ENCODE peak calls at places on chromosomes 1 and 21, in nine cellular contexts. One of them, this sample, is unnamed.

GRCh38 chr21:14956826-14957225 is 108.0 kb downstream of the NRIP1 start:
- DNase-seq in activated CD4-positive, alpha-beta T cell treated with anti-CD3 and anti-CD28 coated beads, Interleukin-2, amount 50 U/mL, for 1 hour: no peak
- DNase-seq in hypothalamus: no peak
- DNase-seq in mesendoderm: no peak
- DNase-seq in MV-4-11: no peak
- DNase-seq in cerebellum: no peak
- DNase-seq in NCI-H2081: no peak
- DNase-seq in NCI-H1105 treated with DMSO at 0.1 percent for 48 hours: no peak
- DNase-seq in HT1080: no peak
- DNase-seq in this sample: no peak

GRCh38 chr21:25911730-25912401 is 177.1 kb downstream of the GABPA start:
- DNase-seq in activated CD4-positive, alpha-beta T cell treated with anti-CD3 and anti-CD28 coated beads, Interleukin-2, amount 50 U/mL, for 1 hour: no peak
- DNase-seq in hypothalamus: no peak
- DNase-seq in mesendoderm: no peak
- DNase-seq in MV-4-11: no peak
- DNase-seq in cerebellum: peak; percentile 41
- DNase-seq in NCI-H2081: peak; percentile 71
- DNase-seq in NCI-H1105 treated with DMSO at 0.1 percent for 48 hours: no peak
- DNase-seq in HT1080: no peak
- DNase-seq in this sample: peak; percentile 54

GRCh38 chr21:17925000-17925610 is 105.9 kb upstream of the C21orf91 start:
- DNase-seq in activated CD4-positive, alpha-beta T cell treated with anti-CD3 and anti-CD28 coated beads, Interleukin-2, amount 50 U/mL, for 1 hour: peak; percentile 34
- DNase-seq in hypothalamus: no peak
- DNase-seq in mesendoderm: peak; percentile 86
- DNase-seq in MV-4-11: peak; percentile 24
- DNase-seq in cerebellum: peak; percentile 31
- DNase-seq in NCI-H2081: peak; percentile 63
- DNase-seq in NCI-H1105 treated with DMSO at 0.1 percent for 48 hours: peak; percentile 78
- DNase-seq in HT1080: peak; percentile 41
- DNase-seq in this sample: peak; percentile 59

GRCh38 chr1:8169364-8170058 is 143.4 kb upstream of the ERRFI1 start:
- DNase-seq in activated CD4-positive, alpha-beta T cell treated with anti-CD3 and anti-CD28 coated beads, Interleukin-2, amount 50 U/mL, for 1 hour: peak; percentile 30
- DNase-seq in hypothalamus: no peak
- DNase-seq in mesendoderm: peak; percentile 79
- DNase-seq in MV-4-11: peak; percentile 15
- DNase-seq in cerebellum: peak; percentile 85
- DNase-seq in NCI-H2081: peak; percentile 90
- DNase-seq in NCI-H1105 treated with DMSO at 0.1 percent for 48 hours: peak; percentile 76
- DNase-seq in HT1080: peak; percentile 57
- DNase-seq in this sample: peak; percentile 96

GRCh38 chr1:22888320-22889075 is 84.2 kb downstream of the LACTBL1 start:
- DNase-seq in activated CD4-positive, alpha-beta T cell treated with anti-CD3 and anti-CD28 coated beads, Interleukin-2, amount 50 U/mL, for 1 hour: no peak
- DNase-seq in hypothalamus: no peak
- DNase-seq in mesendoderm: no peak
- DNase-seq in MV-4-11: no peak
- DNase-seq in cerebellum: no peak
- DNase-seq in NCI-H2081: no peak
- DNase-seq in NCI-H1105 treated with DMSO at 0.1 percent for 48 hours: no peak
- DNase-seq in HT1080: peak; percentile 68
- DNase-seq in this sample: no peak

GRCh38 chr1:58149266-58149812 is 397.2 kb downstream of the OMA1 start:
- DNase-seq in activated CD4-positive, alpha-beta T cell treated with anti-CD3 and anti-CD28 coated beads, Interleukin-2, amount 50 U/mL, for 1 hour: no peak
- DNase-seq in hypothalamus: no peak
- DNase-seq in mesendoderm: no peak
- DNase-seq in MV-4-11: no peak
- DNase-seq in cerebellum: no peak
- DNase-seq in NCI-H2081: peak; percentile 49
- DNase-seq in NCI-H1105 treated with DMSO at 0.1 percent for 48 hours: no peak
- DNase-seq in HT1080: no peak
- DNase-seq in this sample: no peak

GRCh38 chr1:234851450-234852438 is 241.8 kb upstream of the IRF2BP2 start:
- DNase-seq in activated CD4-positive, alpha-beta T cell treated with anti-CD3 and anti-CD28 coated beads, Interleukin-2, amount 50 U/mL, for 1 hour: no peak
- DNase-seq in hypothalamus: no peak
- DNase-seq in mesendoderm: peak; percentile 43
- DNase-seq in MV-4-11: peak; percentile 98
- DNase-seq in cerebellum: no peak
- DNase-seq in NCI-H2081: no peak
- DNase-seq in NCI-H1105 treated with DMSO at 0.1 percent for 48 hours: no peak
- DNase-seq in HT1080: peak; percentile 73
- DNase-seq in this sample: no peak

GRCh38 chr1:164733070-164733469 is 174.1 kb downstream of the PBX1 start:
- DNase-seq in activated CD4-positive, alpha-beta T cell treated with anti-CD3 and anti-CD28 coated beads, Interleukin-2, amount 50 U/mL, for 1 hour: no peak
- DNase-seq in hypothalamus: no peak
- DNase-seq in mesendoderm: peak; percentile 30
- DNase-seq in MV-4-11: no peak
- DNase-seq in cerebellum: no peak
- DNase-seq in NCI-H2081: no peak
- DNase-seq in NCI-H1105 treated with DMSO at 0.1 percent for 48 hours: no peak
- DNase-seq in HT1080: peak; percentile 49
- DNase-seq in this sample: no peak

GRCh38 chr1:16294219-16295212 is 57.5 kb upstream of the CPLANE2 start:
- DNase-seq in activated CD4-positive, alpha-beta T cell treated with anti-CD3 and anti-CD28 coated beads, Interleukin-2, amount 50 U/mL, for 1 hour: no peak
- DNase-seq in hypothalamus: no peak
- DNase-seq in mesendoderm: no peak
- DNase-seq in MV-4-11: no peak
- DNase-seq in cerebellum: no peak
- DNase-seq in NCI-H2081: no peak
- DNase-seq in NCI-H1105 treated with DMSO at 0.1 percent for 48 hours: no peak
- DNase-seq in HT1080: no peak
- DNase-seq in this sample: no peak

This sample was measured in NCI-H446 treated with DMSO at 0.1 percent for 48 hours.